ENCODE peak calls at places on chromosomes 16 and 17, in six cellular contexts. O is cardiac muscle cell, Y is right lobe of liver, L is A549, I is PC-9, J is kidney. E is an unnamed sample.
A peak's percentile ranks its signal among the peaks of the same experiment; 100 is the strongest.

GRCh38 chr16:85888405-85889331 is 10.3 kb upstream of the IRF8 start:
- DNase-seq in O (no peak), Y (no peak), L (peak; percentile 34), I (peak; percentile 48), J (peak; percentile 36), E (no peak)

GRCh38 chr16:58716468-58716867 is 17.6 kb downstream of the GOT2 start:
- DNase-seq in O (no peak), Y (no peak), L (no peak), I (no peak), J (no peak), E (no peak)

GRCh38 chr16:65624696-65625095 is 502.8 kb upstream of the CDH11 start:
- DNase-seq in O (no peak), Y (no peak), L (no peak), I (no peak), J (no peak), E (no peak)

GRCh38 chr16:85327731-85328664 is 215.7 kb upstream of the CIBAR2 start:
- DNase-seq in O (peak; percentile 86), Y (no peak), L (no peak), I (no peak), J (peak; percentile 72), E (no peak)

GRCh38 chr17:49680314-49680713 is 2.4 kb upstream of the SPOP start:
- DNase-seq in O (no peak), Y (no peak), L (no peak), I (no peak), J (no peak), E (no peak)

GRCh38 chr16:71456801-71457200 is 5.2 kb downstream of the ZNF23 start:
- DNase-seq in O (no peak), Y (no peak), L (no peak), I (no peak), J (no peak), E (no peak)

GRCh38 chr17:32226881-32227280 is 38.8 kb upstream of the RHBDL3 start:
- DNase-seq in O (no peak), Y (no peak), L (no peak), I (no peak), J (no peak), E (no peak)

GRCh38 chr16:12235110-12235509 is 258.6 kb downstream of the SNX29 start:
- DNase-seq in O (no peak), Y (no peak), L (no peak), I (no peak), J (no peak), E (no peak)

GRCh38 chr17:47742319-47743181 is 9.5 kb downstream of the TBX21 start:
- DNase-seq in O (peak; percentile 77), Y (no peak), L (no peak), I (no peak), J (no peak), E (peak; percentile 66)

GRCh38 chr16:69559164-69559563 is 6.6 kb upstream of the NFAT5 start:
- DNase-seq in O (no peak), Y (no peak), L (no peak), I (no peak), J (no peak), E (no peak)

GRCh38 chr17:7177954-7178477 is 1.2 kb downstream of the ASGR1 start:
- DNase-seq in O (peak; percentile 29), Y (peak; percentile 87), L (peak; percentile 47), I (peak; percentile 41), J (no peak), E (peak; percentile 69)

GRCh38 chr17:41844971-41845370 is 7.3 kb downstream of the KLHL10 start:
- DNase-seq in O (no peak), Y (no peak), L (no peak), I (no peak), J (no peak), E (no peak)

GRCh38 chr17:37138726-37139125 is 190.0 kb downstream of the AATF start:
- DNase-seq in O (peak; percentile 66), Y (no peak), L (no peak), I (no peak), J (no peak), E (no peak)

GRCh38 chr17:57724038-57724728 is 20.9 kb downstream of the CCDC182 start:
- DNase-seq in O (no peak), Y (no peak), L (no peak), I (no peak), J (no peak), E (peak; percentile 81)

GRCh38 chr17:83176956-83177583 is 97.7 kb downstream of the METRNL start:
- DNase-seq in O (no peak), Y (no peak), L (no peak), I (no peak), J (no peak), E (peak; percentile 61)

GRCh38 chr17:68378202-68379149 is 78.8 kb downstream of the WIPI1 start:
- DNase-seq in O (no peak), Y (peak; percentile 91), L (peak; percentile 63), I (peak; percentile 95), J (peak; percentile 98), E (peak; percentile 94)

GRCh38 chr16:50741808-50742520 is at the start of gene CYLD:
- DNase-seq in O (peak; percentile 100), Y (peak; percentile 100), L (peak; percentile 98), I (peak; percentile 97), J (peak; percentile 100), E (peak; percentile 100)

GRCh38 chr16:50742521-50743150 is 750 bp downstream of the CYLD start:
- DNase-seq in O (no peak), Y (no peak), L (no peak), I (no peak), J (no peak), E (peak; percentile 89)

GRCh38 chr16:50744911-50745310 is 3.0 kb downstream of the CYLD start:
- DNase-seq in O (no peak), Y (no peak), L (no peak), I (peak; percentile 45), J (no peak), E (no peak)

GRCh38 chr16:50745940-50746339 is 4.1 kb downstream of the CYLD start:
- DNase-seq in O (no peak), Y (no peak), L (no peak), I (no peak), J (no peak), E (no peak)

DNA sequence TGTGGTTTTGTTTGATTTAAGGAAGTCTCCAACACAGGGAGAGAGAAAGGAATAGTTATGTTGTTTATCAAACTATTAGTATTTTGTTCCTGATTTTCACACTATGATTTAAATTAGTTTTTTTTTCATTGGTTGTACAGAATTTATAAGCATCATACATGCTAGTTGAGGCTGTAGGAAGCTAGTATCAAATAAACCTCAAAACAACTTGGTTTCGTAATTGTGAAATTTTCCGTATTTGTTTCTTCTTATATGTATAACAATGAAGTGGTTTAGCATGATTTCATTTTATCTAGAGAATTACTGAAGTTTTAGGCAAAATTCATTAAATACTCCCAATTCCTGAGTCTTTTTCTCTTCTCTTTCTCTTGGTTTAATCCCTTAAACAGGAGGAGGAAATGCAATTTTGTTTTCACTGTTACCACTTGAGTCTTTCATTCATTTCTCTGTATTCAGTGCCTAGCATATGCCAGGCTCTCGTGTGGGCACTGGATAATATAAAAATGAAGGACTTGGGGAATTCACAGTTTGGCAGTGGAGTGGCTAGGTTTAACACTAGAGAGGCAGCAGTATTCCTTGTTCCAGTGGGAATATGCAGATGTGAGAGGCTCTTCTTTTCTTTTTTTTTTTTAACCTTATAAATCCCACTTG is 1.8 kb downstream of the CYLD start:
- DNase-seq in O (no peak), Y (no peak), L (no peak), I (no peak), J (no peak), E (no peak)
- H3K27ac ChIP-seq in O (no peak overlapping the region), Y (peak overlapping the region; percentile 44), L (no peak overlapping the region), I (no peak overlapping the region), J (no peak overlapping the region), E (peak overlapping the region; percentile 71)

GRCh38 chr16:57536306-57537193 is at the start of gene CCDC102A:
- DNase-seq in O (peak; percentile 64), Y (no peak), L (no peak), I (no peak), J (peak; percentile 87), E (peak; percentile 64)
- H3K27ac ChIP-seq in O (peak within 1 kb of the TSS; percentile 94), Y (peak within 1 kb of the TSS; percentile 82), L (peak within 1 kb of the TSS; percentile 96), I (no peak within 1 kb of the TSS), J (peak within 1 kb of the TSS; percentile 80), E (peak within 1 kb of the TSS; percentile 33)

GRCh38 chr17:76416447-76416846 is 32.0 kb downstream of the SPHK1 start:
- DNase-seq in O (no peak), Y (no peak), L (no peak), I (no peak), J (no peak), E (peak; percentile 66)

GRCh38 chr17:76416899-76417298 is 32.5 kb downstream of the SPHK1 start:
- DNase-seq in O (no peak), Y (no peak), L (no peak), I (no peak), J (no peak), E (no peak)

GRCh38 chr17:76415786-76416185 is 31.4 kb downstream of the SPHK1 start:
- DNase-seq in O (no peak), Y (no peak), L (no peak), I (no peak), J (no peak), E (no peak)

GRCh38 chr17:76419576-76420245 is 33.2 kb downstream of the UBE2O start:
- DNase-seq in O (no peak), Y (no peak), L (no peak), I (no peak), J (no peak), E (peak; percentile 78)

DNA sequence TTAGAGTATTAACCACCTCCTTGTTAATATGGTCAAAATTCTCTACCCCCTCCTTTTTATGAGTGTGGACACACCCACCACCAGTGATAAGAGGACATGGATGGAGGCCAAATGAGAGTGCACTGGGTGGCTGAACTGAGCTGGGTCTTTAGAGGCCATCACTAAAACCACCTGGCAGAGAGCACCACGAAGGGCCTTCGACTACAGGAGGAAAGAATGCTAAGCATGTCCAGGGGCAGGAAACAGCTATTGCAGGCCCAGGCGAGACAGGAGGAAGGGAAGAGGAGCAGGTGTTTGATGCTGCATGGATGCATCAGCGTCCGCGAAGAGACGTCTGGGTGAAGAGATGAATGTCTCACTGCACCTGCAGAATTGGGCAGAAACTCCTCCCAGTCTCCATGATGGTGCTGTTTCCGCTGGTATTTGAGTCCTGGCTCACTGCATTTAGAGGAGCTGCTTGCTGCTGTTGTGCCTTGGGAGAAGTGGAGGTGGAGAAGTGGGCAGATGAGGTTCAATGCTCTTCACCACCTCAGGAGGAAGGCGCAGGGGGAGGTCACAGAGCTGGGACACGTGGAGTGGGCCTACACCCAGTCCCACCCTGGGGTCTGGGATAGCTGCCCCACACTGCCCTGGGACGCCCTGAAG is 33.2 kb downstream of the SPHK1 start:
- DNase-seq in O (no peak), Y (no peak), L (no peak), I (no peak), J (no peak), E (no peak)
- H3K27ac ChIP-seq in O (peak overlapping the region; percentile 4), Y (no peak overlapping the region), L (no peak overlapping the region), I (no peak overlapping the region), J (no peak overlapping the region), E (no peak overlapping the region)

GRCh38 chr16:28556914-28557320 is 3.2 kb downstream of the SGF29 start:
- DNase-seq in O (no peak), Y (no peak), L (no peak), I (no peak), J (no peak), E (no peak)

GRCh38 chr16:28555593-28555992 is 1.9 kb downstream of the SGF29 start:
- DNase-seq in O (no peak), Y (no peak), L (no peak), I (no peak), J (no peak), E (no peak)

GRCh38 chr16:28553776-28554633 is at the start of gene SGF29:
- DNase-seq in O (peak; percentile 94), Y (peak; percentile 91), L (peak; percentile 90), I (peak; percentile 72), J (peak; percentile 97), E (peak; percentile 99)

GRCh38 chr16:28549301-28549899 is 4.3 kb upstream of the SGF29 start:
- DNase-seq in O (no peak), Y (no peak), L (peak; percentile 45), I (peak; percentile 52), J (no peak), E (peak; percentile 88)

GRCh38 chr16:28554634-28555423 is 1.1 kb downstream of the SGF29 start:
- DNase-seq in O (no peak), Y (no peak), L (no peak), I (no peak), J (no peak), E (no peak)
- H3K27ac ChIP-seq in O (no peak overlapping the region), Y (no peak overlapping the region), L (peak overlapping the region; percentile 47), I (no peak overlapping the region), J (no peak overlapping the region), E (peak overlapping the region; percentile 45)